ENCODE peak calls at places on chromosomes 13 and 19, in seven cellular contexts. B, C, E, Z, G, Q and D are unnamed samples. For H3K4me1 and H3K36me3, the result is how much of the 10 kb centered on the place peaks cover.

GRCh38 chr19:38375748-38376147 is 1.4 kb downstream of the PSMD8 start:
- DNase-seq in G (no peak), E (peak), Q (peak), Z (no peak), C (no peak), B (no peak), D (no peak)

GRCh38 chr19:13053761-13054604 is 48.7 kb downstream of the LYL1 start:
- DNase-seq in B (no peak), E (peak), G (peak), Z (peak), Q (peak), C (no peak), D (no peak)

GRCh38 chr19:7751157-7751783 is 3.9 kb upstream of the CD209 start:
- DNase-seq in Z (no peak), G (no peak), E (no peak), Q (no peak), C (no peak), B (no peak), D (no peak)

GRCh38 chr13:61900033-61900432 is 484.4 kb upstream of the PCDH20 start:
- DNase-seq in B (no peak), Z (no peak), Q (no peak), C (no peak), G (no peak), E (no peak), D (no peak)

GRCh38 chr19:44757057-44757734 is 8.7 kb downstream of the BCL3 start:
- DNase-seq in C (peak), Z (peak), Q (peak), B (no peak), G (peak), E (peak), D (no peak)

GRCh38 chr19:38452430-38453366 is 19.2 kb downstream of the RYR1 start:
- DNase-seq in Q (no peak), G (no peak), E (no peak), Z (no peak), B (no peak), C (no peak), D (no peak)

GRCh38 chr19:3055741-3056453 is 6.4 kb downstream of the TLE5 start:
- DNase-seq in G (peak), C (peak), E (no peak), Z (no peak), B (no peak), Q (no peak), D (no peak)

GRCh38 chr13:92224052-92224821 is 825.8 kb downstream of the GPC5 start:
- DNase-seq in B (no peak), G (no peak), Q (no peak), Z (peak), E (no peak), C (no peak), D (no peak)

DNA sequence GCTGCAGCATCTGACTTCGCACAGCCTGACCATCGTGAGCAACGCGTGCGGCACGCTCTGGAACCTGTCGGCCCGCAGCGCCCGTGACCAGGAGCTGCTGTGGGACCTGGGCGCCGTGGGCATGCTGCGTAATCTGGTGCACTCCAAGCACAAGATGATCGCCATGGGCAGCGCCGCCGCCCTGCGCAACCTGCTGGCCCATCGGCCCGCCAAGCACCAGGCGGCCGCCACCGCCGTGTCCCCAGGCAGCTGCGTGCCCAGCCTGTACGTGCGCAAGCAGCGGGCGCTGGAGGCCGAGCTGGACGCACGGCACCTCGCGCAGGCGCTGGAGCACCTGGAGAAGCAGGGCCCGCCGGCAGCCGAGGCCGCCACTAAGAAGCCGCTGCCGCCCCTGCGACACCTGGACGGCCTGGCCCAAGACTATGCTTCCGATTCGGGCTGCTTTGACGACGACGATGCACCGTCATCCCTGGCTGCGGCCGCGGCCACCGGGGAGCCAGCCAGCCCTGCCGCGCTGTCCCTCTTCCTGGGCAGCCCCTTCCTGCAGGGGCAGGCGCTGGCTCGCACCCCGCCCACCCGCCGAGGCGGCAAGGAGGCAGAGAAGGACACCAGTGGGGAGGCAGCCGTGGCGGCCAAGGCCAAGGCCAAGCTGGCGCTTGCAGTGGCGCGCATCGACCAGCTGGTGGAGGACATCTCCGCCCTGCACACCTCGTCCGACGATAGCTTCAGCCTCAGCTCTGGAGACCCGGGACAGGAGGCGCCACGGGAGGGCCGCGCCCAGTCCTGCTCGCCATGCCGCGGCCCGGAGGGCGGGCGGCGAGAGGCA is 13.6 kb downstream of the C19orf25 start:
- DNase-seq in G (peak), B (no peak), Z (peak), Q (no peak), C (peak), E (no peak), D (no peak)
- H3K4me3 ChIP-seq in G (no peak), B (no peak), Z (no peak), Q (no peak), C (no peak), E (no peak), D (no peak)

GRCh38 chr13:102703721-102704035 is 8.8 kb upstream of the METTL21C start:
- DNase-seq in E (no peak), Z (no peak), G (no peak), B (no peak), Q (no peak), C (no peak), D (no peak)
- H3K4me1 ChIP-seq in E (under half), Z (under half), G (under half), B (under half), Q (under half), C (under half), D (under half)

GRCh38 chr19:32363632-32364031 is 18.2 kb downstream of the ZNF507 start:
- DNase-seq in Q (no peak), C (no peak), Z (no peak), E (no peak), B (no peak), G (no peak), D (no peak)

GRCh38 chr19:32364040-32364439 is 18.6 kb downstream of the ZNF507 start:
- DNase-seq in C (no peak), B (no peak), Q (no peak), G (no peak), Z (no peak), E (no peak), D (no peak)

GRCh38 chr19:32368781-32369180 is 23.4 kb downstream of the ZNF507 start:
- DNase-seq in C (no peak), E (no peak), G (no peak), Z (no peak), Q (no peak), B (no peak), D (no peak)

GRCh38 chr19:32367948-32368536 is 22.6 kb downstream of the ZNF507 start:
- DNase-seq in G (no peak), Q (no peak), Z (no peak), B (no peak), E (no peak), C (no peak), D (no peak)

DNA sequence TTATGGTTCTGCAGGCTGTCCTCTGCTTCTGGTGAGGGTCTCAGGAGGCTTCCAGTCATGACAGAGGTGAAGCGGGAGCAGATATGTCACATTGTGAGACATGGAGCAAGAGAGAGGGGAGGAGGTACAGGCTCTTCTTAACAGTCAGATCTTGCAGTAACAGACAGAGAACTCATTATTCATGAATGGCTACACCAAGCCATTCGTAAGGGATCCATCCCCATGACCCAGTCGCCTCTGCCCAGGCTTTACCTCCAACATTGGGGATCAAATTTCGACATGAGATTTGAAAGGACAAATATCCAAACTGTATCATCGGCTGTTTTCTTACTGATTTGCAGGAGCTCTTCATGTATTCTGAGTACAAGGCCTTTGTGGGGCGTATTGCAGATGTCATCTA is 21.7 kb downstream of the ZNF507 start:
- DNase-seq in G (no peak), E (no peak), C (no peak), Q (no peak), B (no peak), Z (no peak), D (no peak)
- H3K36me3 ChIP-seq in G (under half), E (under half), C (under half), Q (under half), B (under half), Z (under half), D (under half)

GRCh38 chr19:40190891-40191835 is at the start of gene MAP3K10:
- DNase-seq in E (peak), Q (peak), B (peak), C (peak), G (peak), Z (peak), D (peak)

GRCh38 chr19:40198272-40198990 is 7.2 kb downstream of the MAP3K10 start:
- DNase-seq in B (no peak), Q (no peak), Z (no peak), E (no peak), G (no peak), C (no peak), D (no peak)

GRCh38 chr19:40191836-40192646 is 815 bp downstream of the MAP3K10 start:
- DNase-seq in G (peak), C (no peak), Z (peak), Q (peak), E (peak), B (no peak), D (peak)

GRCh38 chr19:40193587-40193849 is 2.3 kb downstream of the MAP3K10 start:
- DNase-seq in Q (no peak), G (no peak), B (no peak), Z (no peak), C (no peak), E (no peak), D (no peak)

GRCh38 chr19:40192758-40193586 is 1.7 kb downstream of the MAP3K10 start:
- DNase-seq in Q (no peak), G (no peak), Z (no peak), C (no peak), E (no peak), B (no peak), D (no peak)
- H3K4me3 ChIP-seq in Q (no peak), G (no peak), Z (peak), C (peak), E (peak), B (no peak), D (no peak)